ENCODE peak calls at places on chromosomes 16 and 17, in five cellular contexts. Q is H7, B is PC-3, M is IMR-90, L is cardiac fibroblast. T is an unnamed sample.

GRCh38 chr16:70767377-70768204 is 33.4 kb downstream of the VAC14 start:
- DNase-seq in Q (no peak), B (peak; percentile 52), M (no peak), L (no peak), T (no peak)

GRCh38 chr16:4529085-4530060 is 9.2 kb downstream of the CDIP1 start:
- DNase-seq in Q (peak; percentile 85), B (no peak), M (peak; percentile 82), L (no peak), T (peak; percentile 29)

GRCh38 chr16:65895486-65895885 is 471.0 kb upstream of the CDH5 start:
- DNase-seq in Q (no peak), B (no peak), M (no peak), L (no peak), T (no peak)

GRCh38 chr17:51630101-51630671 is 369.8 kb downstream of the UTP18 start:
- DNase-seq in Q (no peak), B (no peak), M (no peak), L (no peak), T (no peak)

GRCh38 chr17:50152736-50153135 is 2.3 kb upstream of the PPP1R9B start:
- DNase-seq in Q (no peak), B (no peak), M (no peak), L (no peak), T (no peak)

GRCh38 chr17:10807704-10808128 is 3.8 kb upstream of the TMEM238L start:
- DNase-seq in Q (no peak), B (no peak), M (no peak), L (no peak), T (no peak)

GRCh38 chr17:7984904-7985303 is 17.5 kb upstream of the GUCY2D start:
- DNase-seq in Q (no peak), B (no peak), M (no peak), L (no peak), T (no peak)

GRCh38 chr16:64182985-64183384 is 938.9 kb downstream of the CDH11 start:
- DNase-seq in Q (no peak), B (no peak), M (no peak), L (no peak), T (peak; percentile 59)

GRCh38 chr17:72056727-72057290 is 64.0 kb upstream of the SOX9 start:
- DNase-seq in Q (no peak), B (no peak), M (no peak), L (no peak), T (no peak)

GRCh38 chr17:27453466-27453865 is 2.8 kb upstream of the KSR1 start:
- DNase-seq in Q (no peak), B (peak; percentile 27), M (peak; percentile 46), L (no peak), T (no peak)

GRCh38 chr17:1568950-1569810 is 6.6 kb upstream of the PITPNA start:
- DNase-seq in Q (peak; percentile 77), B (peak; percentile 6), M (no peak), L (no peak), T (no peak)

GRCh38 chr16:59635674-59636073 is 901.6 kb upstream of the GOT2 start:
- DNase-seq in Q (no peak), B (peak; percentile 44), M (peak; percentile 65), L (no peak), T (peak; percentile 26)

GRCh38 chr17:27459433-27459832 is 3.2 kb downstream of the KSR1 start:
- DNase-seq in Q (no peak), B (no peak), M (no peak), L (peak; percentile 35), T (no peak)

GRCh38 chr16:54957403-54957802 is 26.7 kb downstream of the IRX5 start:
- DNase-seq in Q (peak; percentile 57), B (peak; percentile 38), M (no peak), L (peak; percentile 18), T (no peak)

GRCh38 chr16:49023095-49023494 is 258.5 kb downstream of the CBLN1 start:
- DNase-seq in Q (no peak), B (peak; percentile 74), M (peak; percentile 39), L (peak; percentile 22), T (no peak)

GRCh38 chr17:65627892-65628622 is 66.6 kb upstream of the AXIN2 start:
- DNase-seq in Q (no peak), B (peak; percentile 98), M (peak; percentile 92), L (peak; percentile 6), T (peak; percentile 34)

GRCh38 chr17:63492940-63493339 is 16.1 kb downstream of the ACE start:
- DNase-seq in Q (peak; percentile 30), B (no peak), M (no peak), L (no peak), T (no peak)

GRCh38 chr17:263271-263670 is 81.8 kb upstream of the DOC2B start:
- DNase-seq in Q (no peak), B (no peak), M (no peak), L (no peak), T (no peak)

GRCh38 chr17:14304876-14305636 is 4.2 kb downstream of the HS3ST3B1 start:
- DNase-seq in Q (peak; percentile 45), B (no peak), M (no peak), L (no peak), T (no peak)

GRCh38 chr17:4230142-4230541 is 33.6 kb downstream of the ANKFY1 start:
- DNase-seq in Q (no peak), B (peak; percentile 75), M (peak; percentile 97), L (peak; percentile 99), T (peak; percentile 97)

DNA sequence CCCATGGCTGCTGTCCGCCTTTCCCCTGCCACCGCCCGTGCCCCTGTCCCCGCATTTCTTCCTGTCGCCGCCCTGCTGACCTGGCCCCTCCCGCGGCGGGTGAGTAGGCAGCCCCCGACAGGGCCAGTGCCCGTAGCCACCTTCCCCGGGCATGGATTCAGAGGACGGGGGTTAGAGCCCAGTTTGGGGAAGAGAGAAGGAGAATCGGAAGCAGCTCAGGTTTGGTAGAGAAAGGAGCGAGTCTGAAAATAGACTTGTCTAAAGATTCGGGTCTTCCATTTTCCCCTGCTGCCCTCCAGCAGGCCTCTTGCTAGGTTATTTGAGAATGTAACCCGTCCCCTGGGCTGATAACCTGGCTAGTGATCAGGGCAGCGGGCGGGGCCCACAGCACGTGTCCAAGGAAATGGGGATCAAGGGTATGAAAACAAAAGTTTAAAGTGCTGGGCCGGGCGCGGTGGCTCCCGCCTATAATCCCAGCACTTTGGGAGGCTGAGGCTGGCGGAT is 7.9 kb upstream of the CLDN9 start:
- DNase-seq in Q (peak; percentile 80), B (peak; percentile 38), M (no peak), L (no peak), T (no peak)
- H3K4me3 ChIP-seq in Q (peak overlapping the region; percentile 51), B (peak overlapping the region; percentile 86), M (no peak overlapping the region), L (no peak overlapping the region), T (peak overlapping the region; percentile 27)

GRCh38 chr16:56998861-56999260 is 9.5 kb downstream of the NLRC5 start:
- DNase-seq in Q (no peak), B (no peak), M (no peak), L (no peak), T (no peak)
- H3K4me3 ChIP-seq in Q (no peak overlapping the region), B (no peak overlapping the region), M (no peak overlapping the region), L (no peak overlapping the region), T (no peak overlapping the region)

GRCh38 chr17:9285602-9286001 is 264.3 kb downstream of the NTN1 start:
- DNase-seq in Q (no peak), B (no peak), M (no peak), L (no peak), T (no peak)
- H3K4me3 ChIP-seq in Q (no peak overlapping the region), B (no peak overlapping the region), M (no peak overlapping the region), L (no peak overlapping the region), T (no peak overlapping the region)

GRCh38 chr17:57044976-57045867 is 39.8 kb upstream of the AKAP1 start:
- DNase-seq in Q (peak; percentile 37), B (no peak), M (no peak), L (no peak), T (no peak)
- H3K4me3 ChIP-seq in Q (no peak overlapping the region), B (no peak overlapping the region), M (peak overlapping the region; percentile 12), L (no peak overlapping the region), T (peak overlapping the region; percentile 17)

DNA sequence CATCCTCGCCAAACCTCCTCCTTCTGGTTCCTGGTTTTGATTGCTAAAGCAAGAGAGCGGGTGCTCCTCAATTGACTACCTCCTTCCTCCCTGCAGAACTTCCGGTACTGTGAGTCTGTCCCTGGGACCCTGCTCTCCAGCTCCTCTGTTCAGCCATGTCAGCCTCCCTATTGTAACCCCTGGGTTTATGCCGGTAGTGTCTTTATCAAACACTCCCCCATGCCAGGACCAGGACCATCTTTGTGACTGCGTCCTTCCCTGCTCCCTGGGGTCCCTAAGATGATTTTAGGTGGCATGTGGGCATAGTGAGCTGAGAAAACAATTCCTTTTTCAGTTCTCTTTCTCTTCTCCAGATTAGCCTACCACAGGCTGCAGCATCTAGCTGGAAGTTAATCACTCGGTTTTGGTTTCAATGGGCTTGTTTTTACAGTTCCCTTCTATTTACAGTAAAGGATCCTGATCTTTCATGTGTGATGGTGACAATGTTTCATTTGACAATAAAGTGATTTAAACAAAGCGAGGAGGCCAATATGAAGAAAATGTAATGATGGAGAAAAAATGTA is 27.7 kb upstream of the IL21R start:
- DNase-seq in Q (no peak), B (no peak), M (no peak), L (no peak), T (no peak)
- H3K4me3 ChIP-seq in Q (no peak overlapping the region), B (no peak overlapping the region), M (no peak overlapping the region), L (no peak overlapping the region), T (no peak overlapping the region)

GRCh38 chr16:53913082-53913870 is 209.3 kb downstream of the FTO start:
- DNase-seq in Q (no peak), B (peak; percentile 35), M (peak; percentile 94), L (peak; percentile 95), T (peak; percentile 97)

GRCh38 chr16:53911506-53911905 is 207.6 kb downstream of the FTO start:
- DNase-seq in Q (no peak), B (no peak), M (no peak), L (peak; percentile 34), T (no peak)

GRCh38 chr16:53910990-53911389 is 207.0 kb downstream of the FTO start:
- DNase-seq in Q (no peak), B (no peak), M (no peak), L (no peak), T (no peak)

GRCh38 chr16:53913920-53914319 is 210.0 kb downstream of the FTO start:
- DNase-seq in Q (no peak), B (no peak), M (no peak), L (no peak), T (no peak)

GRCh38 chr16:53912155-53912554 is 208.2 kb downstream of the FTO start:
- DNase-seq in Q (no peak), B (no peak), M (no peak), L (no peak), T (no peak)
- H3K4me3 ChIP-seq in Q (no peak overlapping the region), B (no peak overlapping the region), M (no peak overlapping the region), L (no peak overlapping the region), T (no peak overlapping the region)

GRCh38 chr17:75703191-75703590 is 18.1 kb upstream of the ITGB4 start:
- DNase-seq in Q (no peak), B (no peak), M (no peak), L (no peak), T (no peak)

GRCh38 chr17:75706042-75706728 is 15.1 kb upstream of the ITGB4 start:
- DNase-seq in Q (no peak), B (no peak), M (no peak), L (no peak), T (no peak)

GRCh38 chr17:75707096-75707720 is 14.1 kb upstream of the ITGB4 start:
- DNase-seq in Q (no peak), B (peak; percentile 94), M (no peak), L (peak; percentile 63), T (no peak)

GRCh38 chr17:75703591-75703990 is 17.7 kb upstream of the ITGB4 start:
- DNase-seq in Q (no peak), B (peak; percentile 63), M (no peak), L (no peak), T (no peak)

GRCh38 chr17:75704963-75705875 is 16.0 kb upstream of the ITGB4 start:
- DNase-seq in Q (no peak), B (no peak), M (no peak), L (no peak), T (no peak)
- H3K4me3 ChIP-seq in Q (no peak overlapping the region), B (no peak overlapping the region), M (no peak overlapping the region), L (no peak overlapping the region), T (no peak overlapping the region)

GRCh38 chr16:85168732-85169256 is 56.5 kb upstream of the CIBAR2 start:
- DNase-seq in Q (peak; percentile 99), B (peak; percentile 31), M (peak; percentile 52), L (peak; percentile 73), T (no peak)
- H3K4me3 ChIP-seq in Q (peak overlapping the region; percentile 38), B (peak overlapping the region; percentile 30), M (no peak overlapping the region), L (peak overlapping the region; percentile 18), T (peak overlapping the region; percentile 22)

T was measured in skeletal muscle cell.